ENCODE peak calls at places on chromosomes 6 and 20, in four cellular contexts. J is neuronal stem cell, S is uterus, U is body of pancreas. Q is an unnamed sample. For H3K4me1, the result is how much of the 10 kb centered on the place peaks cover.

GRCh38 chr20:53660078-53660909 is 66.7 kb upstream of the ZNF217 start:
- DNase-seq in U (no peak), S (peak), J (no peak), Q (no peak)

GRCh38 chr20:20413801-20414200 is 45.9 kb downstream of the INSM1 start:
- DNase-seq in U (no peak), S (no peak), J (no peak), Q (no peak)

GRCh38 chr6:25369450-25370086 is 90.4 kb downstream of the CARMIL1 start:
- DNase-seq in J (no peak), S (no peak), U (peak), Q (no peak)

GRCh38 chr20:62900692-62901584 is 25.4 kb downstream of the DIDO1 start:
- DNase-seq in J (no peak), S (no peak), U (peak), Q (no peak)

GRCh38 chr6:124798942-124799496 is 163.2 kb upstream of the RNF217 start:
- DNase-seq in U (no peak), J (no peak), S (no peak), Q (no peak)

GRCh38 chr6:90144396-90144795 is 152.2 kb downstream of the BACH2 start:
- DNase-seq in U (no peak), J (no peak), S (no peak), Q (no peak)

GRCh38 chr6:2116496-2116895 is 128.9 kb downstream of the GMDS start:
- DNase-seq in S (no peak), U (no peak), J (no peak), Q (no peak)

GRCh38 chr6:118908441-118908840 is 14.5 kb downstream of the ASF1A start:
- DNase-seq in J (no peak), S (no peak), U (no peak), Q (no peak)

GRCh38 chr6:35498407-35499045 is 1.6 kb upstream of the TEAD3 start:
- DNase-seq in U (no peak), J (no peak), S (no peak), Q (no peak)

GRCh38 chr20:33646191-33646590 is 15.9 kb upstream of the C20orf144 start:
- DNase-seq in S (no peak), J (no peak), U (no peak), Q (no peak)

GRCh38 chr6:11852061-11852619 is 73.5 kb upstream of the ADTRP start:
- DNase-seq in U (no peak), S (no peak), J (peak), Q (no peak)

GRCh38 chr6:43939281-43940070 is 169.5 kb downstream of the VEGFA start:
- DNase-seq in S (peak), J (no peak), U (no peak), Q (peak)

GRCh38 chr6:30782425-30783014 is 38.2 kb upstream of the IER3 start:
- DNase-seq in J (no peak), S (no peak), U (no peak), Q (no peak)

GRCh38 chr6:31528821-31529328 is at the start of gene MCCD1:
- DNase-seq in J (no peak), S (no peak), U (no peak), Q (no peak)

GRCh38 chr6:75086236-75086635 is 119.6 kb downstream of the COL12A1 start:
- DNase-seq in J (no peak), S (no peak), U (no peak), Q (no peak)
- H3K27ac ChIP-seq in J (no peak), S (no peak), U (no peak), Q (no peak)

DNA sequence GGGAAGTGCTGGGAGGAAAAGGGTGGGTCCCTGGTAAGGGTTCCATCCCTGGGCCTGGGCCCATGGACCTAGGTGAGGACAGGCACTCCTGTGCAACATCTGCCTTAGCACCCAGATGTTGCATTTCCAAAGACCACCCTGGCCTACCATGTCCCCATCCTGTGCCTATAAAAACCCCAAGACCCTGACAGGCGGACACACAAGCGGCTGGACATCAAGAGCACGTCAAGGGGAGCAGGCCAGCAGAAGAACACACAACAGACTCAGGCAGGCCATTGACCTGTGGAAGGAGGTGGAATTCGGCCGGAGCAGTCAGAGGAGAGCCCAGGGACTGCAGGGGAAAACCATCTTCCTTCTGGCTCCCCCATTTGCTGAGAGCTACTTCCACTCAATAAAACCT is 937.8 kb upstream of the MANEA start:
- DNase-seq in U (no peak), S (no peak), J (no peak), Q (no peak)
- H3K4me1 ChIP-seq in U (under half), S (under half), J (under half), Q (under half)

GRCh38 chr20:59435496-59435895 is 135.1 kb downstream of the EDN3 start:
- DNase-seq in J (no peak), S (no peak), U (peak), Q (no peak)
- H3K27ac ChIP-seq in J (no peak), S (no peak), U (no peak), Q (no peak)

DNA sequence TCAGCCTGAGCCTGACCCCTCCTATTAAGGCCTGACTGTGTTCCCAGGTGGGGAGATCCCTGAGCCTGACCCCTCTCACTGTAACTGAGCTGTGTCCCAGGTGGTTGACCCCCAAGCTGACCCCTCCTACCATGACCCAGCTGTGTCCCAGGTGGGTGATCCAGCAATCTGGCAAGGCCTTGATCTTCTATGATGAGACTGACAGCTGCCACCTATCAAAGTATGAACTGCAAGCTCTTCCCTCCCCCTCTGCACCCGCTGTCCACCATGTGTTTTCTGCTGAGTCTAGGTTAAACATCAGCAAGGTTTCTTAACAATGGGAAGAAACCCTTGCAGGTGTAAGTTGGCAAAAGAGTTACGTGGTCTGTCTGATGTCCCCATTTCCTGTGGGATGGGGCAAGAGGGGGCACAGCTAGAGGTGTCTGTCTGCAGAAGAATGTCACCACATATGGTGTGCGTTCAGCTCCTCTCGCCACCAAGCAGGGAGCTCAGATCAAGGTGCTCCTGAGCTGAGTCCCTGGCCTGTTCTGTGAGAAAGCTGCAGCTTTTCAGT is 5.9 kb downstream of the PXDC1 start:
- DNase-seq in J (no peak), S (peak), U (no peak), Q (no peak)
- H3K4me1 ChIP-seq in J (under half), S (under half), U (under half), Q (half or more)

GRCh38 chr20:58308680-58309527 is 611 bp upstream of the RAB22A start:
- DNase-seq in J (peak), S (peak), U (peak), Q (peak)
- H3K27ac ChIP-seq in J (no peak), S (peak), U (peak), Q (peak)

GRCh38 chr6:163986313-163986712 is 571.8 kb downstream of the QKI start:
- DNase-seq in S (no peak), U (peak), J (no peak), Q (peak)
- H3K4me1 ChIP-seq in S (under half), U (under half), J (under half), Q (under half)

DNA sequence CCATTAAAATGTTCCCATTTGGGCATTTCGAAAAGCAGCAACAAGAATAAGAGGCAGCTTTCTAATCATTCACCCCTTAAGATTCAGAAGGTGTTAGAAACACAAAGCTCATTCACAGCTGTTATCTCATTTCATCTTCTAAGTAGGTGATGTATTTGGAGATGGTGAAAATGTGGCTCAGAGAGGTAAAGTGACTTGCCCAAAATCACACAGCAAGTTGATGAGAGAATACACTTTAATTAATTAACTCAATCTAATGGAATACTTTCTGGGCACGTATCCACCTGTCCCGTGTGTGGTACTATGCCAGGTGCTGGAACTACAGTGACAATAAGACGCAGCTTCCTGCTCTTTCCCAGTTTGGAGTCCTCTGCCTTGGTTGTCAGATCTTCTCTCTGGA is 147.4 kb upstream of the LRFN2 start:
- DNase-seq in J (no peak), U (no peak), S (no peak), Q (no peak)
- H3K27ac ChIP-seq in J (no peak), U (no peak), S (no peak), Q (no peak)

Q was measured in left ventricle myocardium inferior.